ENCODE peak calls at places on chromosomes 5 and 9, in five cellular contexts. M is sigmoid colon; P is activated T-cell treated with anti-CD3 and anti-CD28 coated beads, Interleukin-2, amount 50 U/mL, for 72 hours; Z is T1000; C is activated naive CD4-positive, alpha-beta T cell. S is an unnamed sample.

GRCh38 chr5:133934311-133934710 is 34.1 kb downstream of the C5orf15 start:
- DNase-seq in Z (no peak), P (no peak), M (no peak), C (no peak), S (no peak)

GRCh38 chr9:134892820-134893420 is 12.3 kb downstream of the FCN2 start:
- DNase-seq in P (no peak), C (no peak), Z (no peak), M (no peak), S (peak)

GRCh38 chr5:81506900-81507588 is 113.1 kb upstream of the ACOT12 start:
- DNase-seq in M (peak), P (peak), C (no peak), Z (peak), S (no peak)

GRCh38 chr5:31853398-31854135 is 214.6 kb downstream of the PDZD2 start:
- DNase-seq in C (no peak), M (no peak), P (no peak), Z (no peak), S (no peak)

GRCh38 chr5:109857405-109858031 is 167.8 kb downstream of the MAN2A1 start:
- DNase-seq in C (no peak), P (no peak), M (no peak), Z (no peak), S (no peak)

GRCh38 chr5:9251379-9251980 is 294.4 kb downstream of the SEMA5A start:
- DNase-seq in Z (no peak), C (no peak), P (no peak), M (no peak), S (no peak)

GRCh38 chr9:134406366-134407122 is 80.3 kb downstream of the RXRA start:
- DNase-seq in Z (no peak), M (no peak), P (no peak), C (no peak), S (no peak)

GRCh38 chr5:2375291-2375690 is 376.2 kb downstream of the IRX2 start:
- DNase-seq in P (no peak), M (no peak), Z (no peak), C (no peak), S (no peak)

GRCh38 chr5:94192658-94193391 is 425.6 kb downstream of the KIAA0825 start:
- DNase-seq in M (no peak), C (no peak), P (no peak), Z (no peak), S (no peak)

S was measured in spleen.